ENCODE peak calls at places on chromosome 22, in eight cellular contexts. A is A549; Q is cardiac muscle cell; T is Ammon's horn; B is EH; S is activated CD4-positive, CD25-positive, alpha-beta regulatory T cell; M is RCC 7860; P is HT1080. N is an unnamed sample.

GRCh38 chr22:39598017-39598965 is 27.7 kb downstream of the CACNA1I start:
- DNase-seq in Q (peak), P (no peak), S (peak), B (no peak), A (peak), T (no peak), M (no peak), N (peak)

GRCh38 chr22:33105501-33105911 is 47.3 kb upstream of the SYN3 start:
- DNase-seq in Q (no peak), T (peak), S (no peak), M (no peak), B (peak), A (no peak), P (peak), N (no peak)

GRCh38 chr22:40425082-40425481 is 54.7 kb downstream of the SGSM3 start:
- DNase-seq in T (no peak), Q (no peak), M (no peak), A (no peak), S (no peak), B (no peak), P (no peak), N (no peak)

GRCh38 chr22:49320714-49321476 is 506.8 kb downstream of the BRD1 start:
- DNase-seq in M (no peak), P (no peak), Q (no peak), T (no peak), B (no peak), A (no peak), S (no peak), N (peak)

GRCh38 chr22:42294034-42294985 is 23.9 kb upstream of the TCF20 start:
- DNase-seq in A (no peak), P (peak), M (no peak), T (no peak), B (peak), Q (peak), S (no peak), N (no peak)

GRCh38 chr22:19523240-19524169 is 705 bp downstream of the CLDN5 start:
- DNase-seq in A (no peak), M (no peak), S (no peak), P (no peak), Q (peak), B (peak), T (no peak), N (peak)

GRCh38 chr22:38203090-38203810 is 1.5 kb downstream of the MAFF start:
- DNase-seq in P (peak), S (no peak), M (no peak), T (no peak), Q (peak), A (no peak), B (peak), N (no peak)

GRCh38 chr22:42920101-42920820 is 63.2 kb upstream of the ARFGAP3 start:
- DNase-seq in Q (no peak), S (no peak), T (no peak), B (peak), P (peak), A (no peak), M (peak), N (no peak)

GRCh38 chr22:32842486-32842885 is 41.0 kb downstream of the TIMP3 start:
- DNase-seq in M (no peak), B (peak), S (no peak), A (no peak), P (peak), Q (no peak), T (no peak), N (no peak)

GRCh38 chr22:20440637-20441591 is 3.3 kb upstream of the SCARF2 start:
- DNase-seq in S (no peak), P (no peak), T (no peak), M (no peak), B (no peak), A (no peak), Q (no peak), N (peak)

GRCh38 chr22:34760276-34761008 is 305.5 kb upstream of the ISX start:
- DNase-seq in P (peak), Q (no peak), B (no peak), S (no peak), T (no peak), M (peak), A (no peak), N (no peak)

GRCh38 chr22:49026476-49027121 is 801.1 kb downstream of the BRD1 start:
- DNase-seq in B (no peak), T (peak), S (no peak), P (no peak), M (no peak), Q (no peak), A (peak), N (no peak)

GRCh38 chr22:27416553-27417427 is 384.8 kb downstream of the MN1 start:
- DNase-seq in T (no peak), P (peak), A (no peak), B (peak), S (no peak), Q (peak), M (peak), N (no peak)

GRCh38 chr22:21791635-21792625 is 56.3 kb upstream of the YPEL1 start:
- DNase-seq in A (no peak), M (no peak), B (no peak), Q (no peak), P (no peak), T (peak), S (no peak), N (no peak)

GRCh38 chr22:50179937-50180726 is 5.6 kb upstream of the TRABD start:
- DNase-seq in A (no peak), T (no peak), P (no peak), Q (no peak), S (no peak), B (no peak), M (no peak), N (no peak)

N was measured in D341Med.